ENCODE peak calls at places on chromosomes 6 and 20, in ten cellular contexts. Z, Y, O, W, V, J, Q, P, E and D are unnamed samples.

GRCh38 chr6:152380993-152381898 is 255.9 kb downstream of the SYNE1 start:
- DNase-seq in V (peak), J (peak), O (peak), Y (peak), Q (peak), P (peak), W (peak), Z (peak), E (peak), D (peak)

GRCh38 chr6:112231609-112232060 is 22.7 kb downstream of the LAMA4 start:
- DNase-seq in Z (no peak), O (no peak), J (no peak), P (no peak), Q (no peak), E (no peak), V (no peak), Y (no peak), W (no peak), D (peak)

GRCh38 chr6:16168121-16168520 is 39.2 kb downstream of the MYLIP start:
- DNase-seq in V (no peak), E (no peak), Z (no peak), J (no peak), W (no peak), O (peak), Y (no peak), P (no peak), Q (no peak), D (peak)

GRCh38 chr6:70183512-70183911 is 119.4 kb downstream of the COL9A1 start:
- DNase-seq in E (no peak), V (no peak), W (no peak), J (no peak), Z (no peak), Q (no peak), P (no peak), Y (no peak), O (no peak), D (no peak)

GRCh38 chr6:131101911-131102680 is 33.2 kb upstream of the AKAP7 start:
- DNase-seq in Z (no peak), V (peak), Y (peak), Q (no peak), P (no peak), J (no peak), O (no peak), W (no peak), E (no peak), D (peak)

GRCh38 chr20:32806356-32806755 is 13.4 kb upstream of the MAPRE1 start:
- DNase-seq in P (no peak), W (no peak), J (no peak), E (no peak), Z (peak), V (no peak), Q (no peak), O (no peak), Y (no peak), D (no peak)

GRCh38 chr20:9241232-9241692 is 172.4 kb downstream of the PLCB4 start:
- DNase-seq in V (peak), Y (peak), J (peak), P (no peak), W (no peak), Z (no peak), E (peak), O (no peak), Q (no peak), D (peak)

GRCh38 chr6:97394160-97394748 is 111.2 kb upstream of the MMS22L start:
- DNase-seq in P (no peak), J (peak), V (peak), W (peak), Q (no peak), Z (no peak), Y (peak), E (peak), O (peak), D (peak)

GRCh38 chr20:2798814-2799213 is 1.6 kb downstream of the CPXM1 start:
- DNase-seq in W (no peak), Z (no peak), E (no peak), J (no peak), V (no peak), P (no peak), Q (no peak), O (no peak), Y (no peak), D (peak)

GRCh38 chr6:36126553-36127458 is 3.5 kb upstream of the MAPK13 start:
- DNase-seq in P (no peak), W (no peak), O (no peak), J (no peak), Y (peak), V (no peak), Q (no peak), Z (no peak), E (no peak), D (peak)

GRCh38 chr6:111162504-111162903 is 75.2 kb downstream of the SLC16A10 start:
- DNase-seq in W (no peak), J (no peak), V (no peak), O (no peak), Y (no peak), P (no peak), Z (no peak), E (no peak), Q (no peak), D (peak)

GRCh38 chr6:166615059-166615770 is 11.8 kb downstream of the RPS6KA2 start:
- DNase-seq in Q (peak), J (no peak), V (no peak), O (no peak), W (no peak), Z (no peak), E (no peak), P (no peak), Y (no peak), D (peak)

GRCh38 chr20:37193821-37194220 is 14.5 kb upstream of the MROH8 start:
- DNase-seq in O (no peak), Y (no peak), V (no peak), Z (no peak), J (no peak), P (no peak), W (no peak), Q (no peak), E (no peak), D (no peak)

GRCh38 chr6:134822920-134823430 is 126.9 kb downstream of the ALDH8A1 start:
- DNase-seq in W (peak), J (peak), E (peak), V (peak), Z (peak), Y (peak), Q (peak), P (no peak), O (peak), D (peak)

GRCh38 chr6:170007468-170008240 is 256.2 kb downstream of the ERMARD start:
- DNase-seq in E (no peak), O (peak), V (no peak), Y (no peak), Q (no peak), Z (no peak), W (no peak), P (no peak), J (no peak), D (no peak)

GRCh38 chr6:15444881-15445280 is 199.0 kb downstream of the JARID2 start:
- DNase-seq in O (no peak), J (no peak), E (no peak), Y (no peak), V (no peak), W (no peak), Z (no peak), Q (no peak), P (no peak), D (no peak)

GRCh38 chr6:41702089-41702745 is 33.2 kb downstream of the TFEB start:
- DNase-seq in V (no peak), Z (no peak), E (no peak), Y (no peak), Q (no peak), O (no peak), P (no peak), W (no peak), J (no peak), D (no peak)

GRCh38 chr6:108801331-108801730 is 46.9 kb upstream of the ARMC2 start:
- DNase-seq in P (no peak), O (no peak), Y (no peak), V (no peak), E (no peak), Q (no peak), J (no peak), W (peak), Z (no peak), D (no peak)

GRCh38 chr6:10051283-10051682 is 363.6 kb downstream of the TFAP2A start:
- DNase-seq in P (no peak), Q (no peak), Z (no peak), E (no peak), W (no peak), V (no peak), J (no peak), Y (no peak), O (no peak), D (no peak)

GRCh38 chr6:10048370-10049297 is 366.2 kb downstream of the TFAP2A start:
- DNase-seq in J (no peak), E (no peak), V (no peak), Q (no peak), W (no peak), Z (no peak), P (no peak), O (peak), Y (peak), D (no peak)
- TF ChIP-seq CTCF in J (no peak), E (no peak), V (no peak), Q (no peak), W (no peak), Z (no peak), P (no peak), O (no peak), Y (no peak), D (no peak)

DNA sequence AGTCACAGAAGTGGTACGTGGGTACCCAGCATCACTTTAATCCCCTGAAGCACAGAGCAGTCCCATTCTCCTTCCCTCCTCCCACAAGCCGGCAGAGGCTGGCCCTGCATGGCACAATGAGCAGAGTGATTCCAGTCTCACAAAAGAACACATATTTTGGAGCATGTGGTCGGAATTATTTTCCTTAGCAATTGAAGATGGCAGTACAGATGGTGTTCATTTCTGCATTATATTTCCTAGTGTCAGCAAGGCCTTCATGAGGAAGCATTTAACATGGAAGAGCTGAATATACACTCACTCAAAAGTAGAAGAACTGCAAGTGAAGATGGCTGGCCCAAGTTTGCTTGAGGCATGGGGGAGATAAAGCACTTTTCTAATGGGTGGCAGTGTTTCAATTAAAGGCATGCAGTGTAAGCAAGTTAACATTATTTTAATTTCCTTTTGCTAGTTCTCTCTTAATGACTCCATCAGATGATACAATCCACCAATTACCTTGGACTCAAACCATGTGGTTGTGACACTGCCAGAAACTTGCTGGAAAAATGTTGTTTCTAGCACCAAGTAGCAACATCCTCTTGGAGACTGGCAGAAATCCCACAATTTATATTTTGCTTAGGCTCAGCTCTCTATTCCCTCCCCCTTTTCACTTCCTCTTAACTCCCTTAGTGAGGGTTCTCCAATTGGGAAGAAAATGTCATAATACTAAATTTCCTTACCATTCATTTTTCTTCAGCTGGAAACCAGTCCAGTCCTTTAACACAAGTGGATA is 74.4 kb downstream of the ARHGAP18 start:
- DNase-seq in J (no peak), E (peak), Z (no peak), O (no peak), V (no peak), W (no peak), Y (no peak), Q (no peak), P (no peak), D (peak)
- TF ChIP-seq CTCF in J (no peak), E (no peak), Z (no peak), O (no peak), V (no peak), W (no peak), Y (no peak), Q (no peak), P (no peak), D (no peak)

DNA sequence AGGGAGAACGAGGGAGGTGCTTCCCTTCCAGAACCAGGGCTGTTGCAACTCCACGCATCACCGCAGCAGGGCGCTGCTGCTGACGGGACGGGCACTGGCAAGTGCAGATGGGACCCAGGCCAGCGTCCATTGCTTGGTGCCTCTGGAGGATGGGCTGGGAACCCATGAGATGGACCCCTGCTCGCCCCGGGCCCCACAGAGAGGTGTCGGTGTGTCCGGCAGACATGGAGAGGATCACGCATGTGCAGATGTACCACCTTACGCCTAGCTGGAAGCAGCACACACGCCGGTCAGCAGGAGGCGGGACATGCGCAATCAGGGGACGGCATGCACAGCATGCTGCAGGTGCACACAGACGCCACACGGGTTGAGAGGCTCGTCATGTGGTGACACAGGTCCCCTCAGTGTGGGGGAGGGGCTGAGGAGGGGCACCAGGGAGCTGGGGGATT is 5.7 kb downstream of the CABLES2 start:
- DNase-seq in P (peak), Q (no peak), Y (peak), E (no peak), V (no peak), Z (no peak), O (peak), W (no peak), J (no peak), D (no peak)
- TF ChIP-seq CTCF in P (peak), Q (peak), Y (peak), E (no peak), V (peak), Z (peak), O (peak), W (no peak), J (no peak), D (peak)

DNA sequence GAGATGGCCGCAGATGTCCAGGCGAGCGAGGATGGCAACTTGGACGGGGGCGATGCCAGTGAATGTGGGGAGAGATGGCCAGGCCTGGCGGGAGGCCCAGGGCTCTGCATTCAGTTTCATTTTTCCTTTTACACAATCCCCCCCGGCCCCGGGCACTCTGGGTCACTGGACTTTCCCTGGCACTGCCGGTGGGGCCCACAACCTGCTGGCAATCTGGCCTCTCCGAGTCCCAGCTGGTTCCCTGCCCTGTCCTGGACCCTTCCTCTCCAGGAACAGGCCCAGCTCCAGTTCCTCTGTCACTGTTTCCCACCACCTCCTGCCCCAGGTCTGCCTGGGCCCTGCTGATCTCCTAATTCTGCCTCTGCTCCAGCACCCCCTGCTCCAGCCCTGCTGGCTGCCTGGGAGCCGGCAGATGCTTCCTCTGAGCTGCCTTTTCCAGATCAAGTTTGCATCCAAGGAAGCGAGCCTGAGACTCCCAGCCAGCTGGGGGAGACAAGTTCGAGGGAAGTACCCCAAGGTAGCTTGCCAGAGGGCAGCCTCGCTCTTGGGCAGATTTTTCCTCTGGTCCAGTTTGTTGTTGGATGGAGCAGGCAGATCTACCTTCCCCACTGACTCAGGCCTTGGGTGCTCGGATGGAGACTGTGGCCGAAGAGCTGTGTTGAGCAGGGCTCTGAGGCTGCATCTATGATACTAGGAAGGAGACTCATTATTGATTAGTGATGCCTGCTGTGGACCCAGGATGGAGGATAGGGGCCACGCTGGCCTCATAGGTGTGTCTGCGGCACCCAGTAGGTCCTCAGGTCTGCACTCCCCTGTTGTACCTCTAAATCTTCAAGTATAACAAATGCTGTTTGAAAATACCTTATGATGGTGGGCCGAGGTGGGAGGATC is 83.2 kb downstream of the CEBPB start:
- DNase-seq in W (no peak), Z (no peak), E (no peak), Y (peak), P (peak), Q (no peak), J (no peak), V (no peak), O (no peak), D (no peak)
- TF ChIP-seq CTCF in W (no peak), Z (no peak), E (no peak), Y (no peak), P (peak), Q (no peak), J (no peak), V (no peak), O (no peak), D (no peak)

DNA sequence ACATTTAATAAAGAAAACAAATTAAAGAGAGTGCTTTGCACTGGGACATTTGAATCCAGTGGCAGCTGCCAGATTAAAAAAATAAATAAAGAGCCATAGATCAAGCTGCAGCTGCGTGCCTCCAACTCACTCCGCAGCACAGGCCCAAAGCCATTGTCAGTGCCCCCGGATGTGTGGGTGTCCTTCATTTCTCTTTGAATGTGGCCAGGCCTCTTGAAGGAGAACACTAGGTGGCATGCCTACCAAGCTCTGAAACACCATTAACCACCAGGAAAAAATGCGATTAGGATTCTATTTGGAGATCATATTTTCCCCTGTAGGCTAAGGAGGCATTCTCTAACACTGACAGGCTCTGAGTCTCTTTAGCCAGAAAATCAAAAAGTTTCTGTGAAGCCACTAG is 549.8 kb downstream of the PRKN start:
- DNase-seq in Z (no peak), Q (no peak), E (peak), P (no peak), O (peak), W (no peak), Y (no peak), J (no peak), V (no peak), D (peak)
- TF ChIP-seq CTCF in Z (no peak), Q (peak), E (peak), P (peak), O (peak), W (no peak), Y (no peak), J (no peak), V (peak), D (peak)

GRCh38 chr20:23530937-23531567 is 37.2 kb downstream of the CST9L start:
- DNase-seq in J (no peak), Z (no peak), E (no peak), Q (no peak), V (no peak), P (no peak), W (no peak), Y (no peak), O (no peak), D (no peak)

GRCh38 chr20:23526850-23527249 is 35.9 kb downstream of the CST8 start:
- DNase-seq in Y (no peak), P (no peak), O (no peak), E (no peak), Q (no peak), J (no peak), Z (no peak), W (no peak), V (no peak), D (no peak)

GRCh38 chr20:23533161-23533560 is 35.1 kb downstream of the CST9L start:
- DNase-seq in W (no peak), Y (no peak), Q (no peak), P (no peak), Z (no peak), J (no peak), E (no peak), O (no peak), V (no peak), D (no peak)

GRCh38 chr20:23532533-23532932 is 35.8 kb downstream of the CST9L start:
- DNase-seq in Q (no peak), J (no peak), E (no peak), Z (no peak), O (no peak), P (no peak), W (no peak), Y (no peak), V (no peak), D (no peak)

DNA sequence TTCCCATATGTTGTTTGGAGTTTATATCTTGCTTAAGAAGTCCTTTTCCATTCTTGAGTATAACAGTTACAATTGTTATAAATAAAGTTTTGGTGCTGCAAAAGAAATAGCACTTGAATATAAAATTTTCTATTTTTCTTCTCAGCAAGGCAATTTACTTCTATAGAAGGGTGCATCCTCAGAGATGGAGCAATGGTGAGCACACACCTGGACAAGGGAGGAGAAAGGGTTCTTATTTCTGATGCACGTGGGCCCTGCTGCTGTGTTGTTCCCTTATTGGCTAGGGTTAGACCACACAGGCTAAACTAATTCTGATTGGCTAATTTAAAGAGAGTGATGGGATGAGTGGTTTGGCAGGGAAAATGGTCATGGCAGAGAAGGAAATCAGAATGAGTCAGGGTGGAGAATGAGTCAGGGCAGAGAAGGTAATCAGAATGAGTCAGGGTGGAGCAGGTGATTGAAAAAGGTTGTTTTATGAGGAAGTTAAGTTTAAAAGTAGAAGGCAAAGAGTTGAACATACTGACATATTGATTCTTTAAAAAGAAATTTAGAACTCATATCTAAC is 38.0 kb downstream of the CST8 start:
- DNase-seq in E (no peak), Y (peak), O (no peak), V (no peak), Q (no peak), J (no peak), W (no peak), Z (no peak), P (no peak), D (no peak)
- TF ChIP-seq CTCF in E (no peak), Y (no peak), O (no peak), V (no peak), Q (no peak), J (no peak), W (no peak), Z (no peak), P (no peak), D (no peak)

DNA sequence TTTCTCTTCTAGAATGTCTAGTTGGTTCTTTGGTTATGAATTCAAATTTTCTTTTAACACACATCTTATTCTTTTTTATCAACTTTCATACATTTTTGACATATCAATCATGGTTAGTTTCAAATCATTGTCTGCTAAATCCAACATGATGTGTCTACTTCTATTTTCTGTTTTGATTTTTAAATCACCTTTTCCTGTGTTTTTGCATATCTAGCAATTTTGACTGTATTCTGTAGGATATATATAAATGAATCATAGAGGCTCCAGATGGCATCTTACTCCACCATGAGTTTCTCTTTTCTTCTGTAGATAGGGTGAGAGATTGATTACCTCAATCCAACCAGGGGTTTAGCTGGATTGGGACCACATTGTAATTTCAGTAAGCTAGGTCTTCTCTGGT is 34.3 kb upstream of the CARMIL1 start:
- DNase-seq in Z (no peak), Y (no peak), P (no peak), E (no peak), Q (no peak), V (no peak), O (no peak), W (no peak), J (no peak), D (no peak)
- TF ChIP-seq CTCF in Z (no peak), Y (no peak), P (no peak), E (no peak), Q (no peak), V (no peak), O (no peak), W (no peak), J (no peak), D (no peak)